ENCODE peak calls at places on chromosomes 1 and 21, in four cellular contexts. C is spleen; A is naive thymus-derived CD4-positive, alpha-beta T cell; W is body of pancreas. L is an unnamed sample. For H3K4me1, the result is how much of the 10 kb centered on the place peaks cover.

GRCh38 chr1:206803221-206803730 is 31.0 kb upstream of the IL10 start:
- DNase-seq in C (no peak), A (peak), W (peak), L (no peak)

GRCh38 chr1:28885982-28886730 is 28.2 kb upstream of the EPB41 start:
- DNase-seq in C (no peak), A (no peak), W (no peak), L (no peak)

GRCh38 chr1:247357062-247357780 is 25.6 kb upstream of the ZNF496 start:
- DNase-seq in C (no peak), A (no peak), W (no peak), L (no peak)

GRCh38 chr1:185984113-185984836 is 250.1 kb downstream of the HMCN1 start:
- DNase-seq in C (no peak), A (no peak), W (no peak), L (no peak)

GRCh38 chr1:169610110-169610509 is 19.8 kb downstream of the SELP start:
- DNase-seq in C (no peak), A (no peak), W (no peak), L (no peak)

GRCh38 chr1:214493126-214493796 is 58.1 kb downstream of the PTPN14 start:
- DNase-seq in C (no peak), A (no peak), W (no peak), L (peak)

GRCh38 chr1:58932820-58933598 is 149.2 kb upstream of the JUN start:
- DNase-seq in C (no peak), A (no peak), W (peak), L (peak)

GRCh38 chr1:18955442-18956188 is 861 bp downstream of the IFFO2 start:
- DNase-seq in C (peak), A (peak), W (peak), L (no peak)

GRCh38 chr1:231636157-231636556 is 9.6 kb downstream of the DISC1 start:
- DNase-seq in C (no peak), A (no peak), W (no peak), L (peak)

GRCh38 chr21:31293986-31294385 is 50.1 kb downstream of the TIAM1 start:
- DNase-seq in C (no peak), A (no peak), W (no peak), L (no peak)

GRCh38 chr1:69409731-69410456 is 157.8 kb upstream of the LRRC7 start:
- DNase-seq in C (no peak), A (no peak), W (no peak), L (no peak)

GRCh38 chr1:28178690-28179485 is 2.4 kb upstream of the PTAFR start:
- DNase-seq in C (peak), A (no peak), W (no peak), L (no peak)

GRCh38 chr1:112998592-112999235 is 42.7 kb upstream of the SLC16A1 start:
- DNase-seq in C (no peak), A (no peak), W (peak), L (peak)

GRCh38 chr21:38327984-38328383 is 71.2 kb downstream of the KCNJ15 start:
- DNase-seq in C (no peak), A (no peak), W (no peak), L (no peak)

GRCh38 chr1:207797229-207797973 is 45.5 kb downstream of the CD46 start:
- DNase-seq in C (no peak), A (peak), W (peak), L (peak)

GRCh38 chr1:38508272-38508671 is 351.3 kb downstream of the RRAGC start:
- DNase-seq in C (no peak), A (no peak), W (no peak), L (no peak)

GRCh38 chr1:216389774-216390173 is 33.5 kb downstream of the USH2A start:
- DNase-seq in C (no peak), A (no peak), W (no peak), L (no peak)

GRCh38 chr1:1510912-1511532 is 940 bp upstream of the ATAD3A start:
- DNase-seq in C (no peak), A (no peak), W (no peak), L (no peak)

GRCh38 chr1:211497489-211498045 is 5.6 kb upstream of the RD3 start:
- DNase-seq in C (no peak), A (no peak), W (no peak), L (no peak)

GRCh38 chr21:20971296-20971921 is 26.8 kb upstream of the NCAM2 start:
- DNase-seq in C (no peak), A (peak), W (peak), L (no peak)

GRCh38 chr1:154609398-154610380 is 1.7 kb upstream of the ADAR start:
- DNase-seq in C (no peak), A (peak), W (no peak), L (no peak)

GRCh38 chr1:240936911-240937668 is 325.1 kb upstream of the GREM2 start:
- DNase-seq in C (no peak), A (no peak), W (no peak), L (no peak)

GRCh38 chr1:115428676-115429075 is 90.6 kb upstream of the NGF start:
- DNase-seq in C (no peak), A (no peak), W (no peak), L (no peak)
- H3K4me1 ChIP-seq in C (under half), A (under half), W (under half), L (under half)

DNA sequence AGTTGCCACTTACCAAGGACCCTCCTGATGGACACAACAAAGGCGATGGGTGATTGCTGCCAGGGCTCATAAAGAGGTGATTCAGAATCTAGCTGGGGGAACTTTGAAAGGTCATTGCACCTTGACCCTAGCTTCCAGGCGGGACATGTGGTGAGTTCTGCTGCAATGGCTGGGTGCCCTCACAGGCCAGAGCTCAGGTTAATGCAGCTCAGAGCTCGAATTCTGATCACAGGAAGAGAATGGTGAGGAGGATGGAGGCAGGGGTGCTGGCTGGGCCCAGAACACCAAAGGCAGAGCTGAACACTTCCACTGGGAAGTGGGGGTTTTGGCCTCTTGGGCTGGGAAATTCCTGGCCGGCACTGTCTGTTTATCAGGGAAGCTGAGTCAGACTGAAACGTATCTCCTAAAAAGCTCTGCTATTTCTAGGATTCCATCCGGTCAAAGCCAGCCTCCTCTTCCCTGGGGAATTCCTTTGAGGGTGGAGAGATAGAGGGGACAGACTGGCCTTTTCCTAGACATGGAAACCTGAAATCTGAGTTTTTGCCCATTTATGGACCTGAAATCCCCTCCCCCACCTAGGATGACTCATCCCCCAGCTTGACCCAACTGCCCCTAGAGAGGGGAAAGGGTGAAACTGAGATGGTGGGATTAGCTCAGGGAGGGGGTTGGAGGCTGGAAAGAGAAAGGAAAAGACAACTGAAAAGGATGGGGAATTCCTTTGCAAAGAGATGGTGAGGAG is 27.2 kb downstream of the NUAK2 start:
- DNase-seq in C (no peak), A (no peak), W (no peak), L (no peak)
- H3K4me1 ChIP-seq in C (half or more), A (under half), W (under half), L (under half)

GRCh38 chr1:110343249-110343648 is 4.1 kb downstream of the RBM15 start:
- DNase-seq in C (no peak), A (no peak), W (no peak), L (no peak)
- H3K4me1 ChIP-seq in C (half or more), A (half or more), W (half or more), L (half or more)

DNA sequence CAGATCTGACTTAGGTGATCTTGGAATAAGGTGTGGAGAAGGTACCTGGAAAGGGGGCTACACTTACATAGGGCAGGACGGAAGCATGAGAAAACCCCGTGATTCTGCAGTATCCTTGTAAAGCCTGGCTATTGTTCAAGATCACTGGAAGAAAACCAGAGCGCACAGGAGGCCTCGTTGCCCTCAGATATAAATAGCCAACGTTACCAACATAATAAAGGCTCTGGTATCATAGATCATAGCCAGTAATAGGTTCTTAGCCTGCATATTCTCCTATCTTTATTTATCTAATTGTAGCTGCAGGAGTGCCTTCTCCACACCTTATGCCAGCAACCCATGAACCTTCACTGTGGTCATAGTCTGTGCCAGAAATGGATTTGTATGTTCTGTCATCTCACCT is 35.9 kb upstream of the MPZL1 start:
- DNase-seq in C (no peak), A (no peak), W (no peak), L (no peak)
- H3K4me1 ChIP-seq in C (half or more), A (under half), W (under half), L (half or more)

DNA sequence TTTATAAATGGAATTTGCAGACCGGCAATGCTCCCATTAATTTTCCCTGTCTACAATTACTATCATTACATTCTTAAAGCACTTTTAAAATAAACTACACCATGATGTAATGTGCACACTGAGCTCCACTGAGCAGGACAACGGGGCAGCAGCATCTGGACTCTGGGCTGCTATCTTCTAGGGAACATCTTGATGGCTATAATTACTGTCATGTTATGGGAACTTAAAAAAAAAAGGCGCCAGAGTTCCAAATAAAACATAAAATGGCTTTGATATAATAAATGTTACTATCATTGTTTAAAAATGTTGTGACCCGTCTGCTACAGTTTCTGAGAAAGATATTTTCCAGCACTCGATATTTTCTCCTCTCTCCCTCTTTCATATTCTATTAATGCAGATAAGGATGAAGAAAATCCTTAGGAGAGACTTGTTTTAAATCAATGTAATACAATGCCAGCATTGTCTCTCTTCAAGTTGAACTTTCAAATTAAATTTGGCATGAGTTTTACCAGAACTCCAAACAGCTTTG is 150.9 kb downstream of the HLX start:
- DNase-seq in C (no peak), A (no peak), W (no peak), L (no peak)
- H3K4me1 ChIP-seq in C (under half), A (under half), W (under half), L (under half)

GRCh38 chr1:3314561-3315271 is 139.7 kb upstream of the ARHGEF16 start:
- DNase-seq in C (no peak), A (no peak), W (no peak), L (no peak)

GRCh38 chr1:3313579-3313955 is 140.9 kb upstream of the ARHGEF16 start:
- DNase-seq in C (no peak), A (no peak), W (peak), L (peak)

GRCh38 chr1:3317456-3317855 is 137.0 kb upstream of the ARHGEF16 start:
- DNase-seq in C (no peak), A (no peak), W (no peak), L (no peak)

GRCh38 chr1:3315991-3316943 is 138.2 kb upstream of the ARHGEF16 start:
- DNase-seq in C (no peak), A (peak), W (no peak), L (no peak)

DNA sequence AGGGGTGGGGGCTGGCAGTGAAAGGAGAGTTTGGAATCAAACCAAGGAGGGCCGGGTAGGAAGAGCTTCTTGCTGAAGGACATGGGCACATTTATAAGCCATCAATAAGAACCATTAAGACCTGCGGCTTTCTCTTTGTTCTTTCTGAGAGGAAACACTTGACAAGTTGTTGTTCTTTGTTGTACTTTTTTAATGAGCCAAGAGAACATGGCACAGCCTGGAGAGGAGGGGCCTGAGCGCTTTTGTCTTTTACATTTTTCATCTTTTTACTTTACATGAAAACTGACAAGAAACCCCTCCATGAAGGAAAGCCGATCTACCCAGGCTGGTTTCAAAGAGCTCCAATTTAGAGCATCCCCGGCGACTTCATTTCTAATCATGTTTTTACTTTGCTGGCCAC is 139.1 kb upstream of the ARHGEF16 start:
- DNase-seq in C (no peak), A (no peak), W (no peak), L (no peak)
- H3K4me1 ChIP-seq in C (under half), A (under half), W (under half), L (under half)

GRCh38 chr1:223156343-223156742 is 13.3 kb upstream of the TLR5 start:
- DNase-seq in C (no peak), A (no peak), W (no peak), L (no peak)

DNA sequence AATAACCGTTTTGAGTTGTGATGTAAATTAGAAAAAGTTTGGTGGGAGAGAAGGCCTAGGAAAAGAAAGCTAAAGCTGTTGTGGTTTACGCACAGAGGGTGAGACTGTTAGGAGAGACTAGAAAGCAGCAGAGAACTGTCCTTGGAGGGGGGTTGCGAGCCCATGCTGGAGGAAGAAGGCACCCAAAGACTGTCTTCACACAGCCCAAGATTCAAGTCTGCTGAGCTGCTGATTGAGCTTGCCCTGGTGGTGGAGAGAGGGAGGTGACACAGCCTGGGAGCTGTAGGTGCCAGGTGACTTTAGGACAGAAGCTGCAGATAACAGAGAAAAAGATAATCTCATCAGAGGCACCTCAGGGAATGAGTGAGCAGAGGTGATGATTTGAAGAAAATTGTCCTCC is 18.3 kb upstream of the TLR5 start:
- DNase-seq in C (no peak), A (no peak), W (no peak), L (no peak)
- H3K4me1 ChIP-seq in C (under half), A (under half), W (under half), L (under half)